ENCODE peak calls at places on chromosomes 12 and 14, in six cellular contexts. E, H, D, Q, T and C are unnamed samples.

GRCh38 chr12:12546314-12546772 is 16.3 kb downstream of the DUSP16 start:
- DNase-seq in Q (no peak), H (no peak), T (no peak), E (no peak), D (no peak), C (no peak)

GRCh38 chr12:60231301-60231700 is 635.5 kb downstream of the SLC16A7 start:
- DNase-seq in Q (no peak), T (no peak), E (peak; percentile 12), D (no peak), H (no peak), C (no peak)

GRCh38 chr12:124786065-124786964 is 77.3 kb downstream of the SCARB1 start:
- DNase-seq in T (no peak), H (peak; percentile 77), E (peak; percentile 89), Q (no peak), D (peak; percentile 51), C (peak; percentile 53)

GRCh38 chr12:97313471-97314190 is 149.0 kb upstream of the RMST start:
- DNase-seq in T (no peak), H (no peak), D (no peak), E (no peak), Q (no peak), C (no peak)

GRCh38 chr12:46459111-46459510 is 86.5 kb upstream of the SLC38A2 start:
- DNase-seq in E (peak; percentile 89), D (no peak), H (no peak), Q (no peak), T (no peak), C (peak; percentile 40)

GRCh38 chr14:96136361-96136760 is 68.3 kb upstream of the BDKRB2 start:
- DNase-seq in Q (no peak), T (no peak), H (no peak), D (no peak), E (peak; percentile 77), C (peak; percentile 64)

GRCh38 chr14:34160619-34161018 is 209.7 kb upstream of the EGLN3 start:
- DNase-seq in E (no peak), Q (peak; percentile 53), H (no peak), D (no peak), T (no peak), C (no peak)

GRCh38 chr12:103799504-103800251 is 41.4 kb downstream of the NT5DC3 start:
- DNase-seq in H (no peak), D (peak; percentile 66), E (peak; percentile 45), Q (no peak), T (no peak), C (peak; percentile 95)

GRCh38 chr12:129564768-129565167 is 339.1 kb downstream of the TMEM132D start:
- DNase-seq in E (no peak), D (no peak), H (no peak), Q (no peak), T (no peak), C (no peak)

GRCh38 chr12:389138-390096 is at the start of gene KDM5A:
- DNase-seq in T (peak; percentile 87), H (peak; percentile 91), Q (peak; percentile 96), D (peak; percentile 92), E (peak; percentile 96), C (peak; percentile 95)

GRCh38 chr12:68521321-68521839 is 89.3 kb upstream of the RAP1B start:
- DNase-seq in Q (no peak), T (no peak), E (peak; percentile 82), D (no peak), H (no peak), C (peak; percentile 65)

GRCh38 chr14:100822921-100823320 is 3.0 kb upstream of the MEG3 start:
- DNase-seq in T (no peak), D (no peak), H (no peak), E (no peak), Q (no peak), C (no peak)

GRCh38 chr14:73591690-73592448 is at the start of gene ACOT4:
- DNase-seq in E (peak; percentile 23), D (peak; percentile 26), H (peak; percentile 38), Q (peak; percentile 42), T (peak; percentile 56), C (peak; percentile 14)